ENCODE peak calls at places on chromosomes 2 and 18, in five cellular contexts. L is AML-193, Z is foreskin fibroblast, J is iris pigment epithelial cell, B is HTR-8/SVneo. O is an unnamed sample.
A peak's percentile ranks its signal among the peaks of the same experiment; 100 is the strongest.

GRCh38 chr2:80073134-80073561 is 231.4 kb downstream of the LRRTM1 start:
- DNase-seq in J (peak; percentile 67), Z (peak; percentile 86), B (peak; percentile 43), L (peak; percentile 12), O (peak; percentile 47)

GRCh38 chr2:128600606-128601297 is 282.1 kb upstream of the HS6ST1 start:
- DNase-seq in B (no peak), L (no peak), J (no peak), Z (no peak), O (no peak)

GRCh38 chr2:3257842-3258241 is 119.8 kb downstream of the EIPR1 start:
- DNase-seq in J (no peak), L (no peak), Z (no peak), B (no peak), O (no peak)

GRCh38 chr2:73293534-73294171 is at the start of gene EGR4:
- DNase-seq in L (no peak), B (peak; percentile 82), Z (peak; percentile 89), J (peak; percentile 71), O (peak; percentile 55)

GRCh38 chr2:235212501-235212900 is 260.7 kb downstream of the SH3BP4 start:
- DNase-seq in L (no peak), J (no peak), B (no peak), Z (no peak), O (no peak)

GRCh38 chr18:45775726-45776125 is 49.7 kb upstream of the SIGLEC15 start:
- DNase-seq in Z (peak; percentile 20), L (no peak), B (no peak), J (no peak), O (no peak)

GRCh38 chr18:13051159-13051558 is 60.0 kb downstream of the CEP192 start:
- DNase-seq in B (no peak), L (no peak), Z (no peak), J (peak; percentile 30), O (no peak)

GRCh38 chr18:48804856-48805610 is 145.7 kb downstream of the SMAD7 start:
- DNase-seq in J (no peak), B (no peak), L (no peak), Z (no peak), O (no peak)

GRCh38 chr18:48813833-48814489 is 136.8 kb downstream of the SMAD7 start:
- DNase-seq in L (no peak), B (no peak), Z (no peak), J (peak; percentile 14), O (no peak)

GRCh38 chr2:72013726-72014125 is 133.9 kb downstream of the CYP26B1 start:
- DNase-seq in Z (no peak), B (no peak), L (no peak), J (no peak), O (no peak)

GRCh38 chr2:84735383-84735782 is 145.5 kb downstream of the TRABD2A start:
- DNase-seq in L (no peak), Z (no peak), B (no peak), J (peak; percentile 15), O (peak; percentile 3)